ENCODE peak calls at places on chromosomes 16 and 17, in five cellular contexts. One of them, this sample, is unnamed.

GRCh38 chr16:17367932-17368331 is 102.8 kb downstream of the XYLT1 start:
- ATAC-seq in Right ventricle myocardium superior: peak; percentile 20
- ATAC-seq in gastroesophageal sphincter: no peak
- ATAC-seq in left cardiac atrium: peak; percentile 4
- ATAC-seq in heart left ventricle: no peak
- ATAC-seq in this sample: peak; percentile 11

GRCh38 chr16:79970551-79971236 is 370.2 kb upstream of the MAF start:
- ATAC-seq in left cardiac atrium: peak; percentile 89
- ATAC-seq in gastroesophageal sphincter: peak; percentile 77
- ATAC-seq in heart left ventricle: peak; percentile 97
- ATAC-seq in Right ventricle myocardium superior: peak; percentile 99
- ATAC-seq in this sample: no peak

GRCh38 chr17:6069611-6070279 is 434 bp upstream of the WSCD1 start:
- ATAC-seq in heart left ventricle: peak; percentile 9
- ATAC-seq in left cardiac atrium: peak; percentile 29
- ATAC-seq in Right ventricle myocardium superior: peak; percentile 48
- ATAC-seq in gastroesophageal sphincter: peak; percentile 25
- ATAC-seq in this sample: no peak

GRCh38 chr16:81517630-81518438 is 73.2 kb downstream of the CMIP start:
- ATAC-seq in left cardiac atrium: no peak
- ATAC-seq in gastroesophageal sphincter: no peak
- ATAC-seq in heart left ventricle: no peak
- ATAC-seq in Right ventricle myocardium superior: no peak
- ATAC-seq in this sample: no peak

GRCh38 chr17:17109896-17110295 is 67.6 kb downstream of the MPRIP start:
- ATAC-seq in Right ventricle myocardium superior: peak; percentile 6
- ATAC-seq in heart left ventricle: peak; percentile 9
- ATAC-seq in gastroesophageal sphincter: peak; percentile 6
- ATAC-seq in left cardiac atrium: peak; percentile 28
- ATAC-seq in this sample: no peak

GRCh38 chr16:58426960-58427359 is 34.7 kb downstream of the GINS3 start:
- ATAC-seq in gastroesophageal sphincter: no peak
- ATAC-seq in heart left ventricle: peak; percentile 90
- ATAC-seq in left cardiac atrium: peak; percentile 85
- ATAC-seq in Right ventricle myocardium superior: peak; percentile 72
- ATAC-seq in this sample: no peak

GRCh38 chr16:8920676-8921625 is 38.8 kb downstream of the LITAFD start:
- ATAC-seq in left cardiac atrium: no peak
- ATAC-seq in gastroesophageal sphincter: no peak
- ATAC-seq in Right ventricle myocardium superior: no peak
- ATAC-seq in heart left ventricle: no peak
- ATAC-seq in this sample: no peak

GRCh38 chr17:27598337-27599050 is 32.5 kb upstream of the LGALS9 start:
- ATAC-seq in gastroesophageal sphincter: no peak
- ATAC-seq in Right ventricle myocardium superior: no peak
- ATAC-seq in left cardiac atrium: no peak
- ATAC-seq in heart left ventricle: no peak
- ATAC-seq in this sample: no peak

GRCh38 chr16:84501077-84501735 is 3.3 kb downstream of the MEAK7 start:
- ATAC-seq in heart left ventricle: no peak
- ATAC-seq in Right ventricle myocardium superior: no peak
- ATAC-seq in left cardiac atrium: no peak
- ATAC-seq in gastroesophageal sphincter: no peak
- ATAC-seq in this sample: no peak

GRCh38 chr17:78718575-78719209 is 63.4 kb downstream of the CYTH1 start:
- ATAC-seq in Right ventricle myocardium superior: no peak
- ATAC-seq in left cardiac atrium: no peak
- ATAC-seq in heart left ventricle: no peak
- ATAC-seq in gastroesophageal sphincter: no peak
- ATAC-seq in this sample: no peak

GRCh38 chr16:65889533-65889966 is 476.9 kb upstream of the CDH5 start:
- ATAC-seq in Right ventricle myocardium superior: no peak
- ATAC-seq in left cardiac atrium: no peak
- ATAC-seq in gastroesophageal sphincter: no peak
- ATAC-seq in heart left ventricle: no peak
- ATAC-seq in this sample: no peak

GRCh38 chr17:27564463-27564862 is 66.5 kb upstream of the LGALS9 start:
- ATAC-seq in heart left ventricle: no peak
- ATAC-seq in gastroesophageal sphincter: no peak
- ATAC-seq in left cardiac atrium: no peak
- ATAC-seq in Right ventricle myocardium superior: no peak
- ATAC-seq in this sample: no peak

GRCh38 chr16:48576927-48577326 is 33.1 kb downstream of the N4BP1 start:
- ATAC-seq in heart left ventricle: peak; percentile 70
- ATAC-seq in gastroesophageal sphincter: no peak
- ATAC-seq in Right ventricle myocardium superior: peak; percentile 34
- ATAC-seq in left cardiac atrium: peak; percentile 63
- ATAC-seq in this sample: no peak

GRCh38 chr16:65916995-65917394 is 449.5 kb upstream of the CDH5 start:
- ATAC-seq in Right ventricle myocardium superior: no peak
- ATAC-seq in gastroesophageal sphincter: no peak
- ATAC-seq in left cardiac atrium: no peak
- ATAC-seq in heart left ventricle: no peak
- ATAC-seq in this sample: no peak

GRCh38 chr16:85520853-85521736 is 92.0 kb upstream of the GSE1 start:
- ATAC-seq in gastroesophageal sphincter: no peak
- ATAC-seq in heart left ventricle: no peak
- ATAC-seq in left cardiac atrium: no peak
- ATAC-seq in Right ventricle myocardium superior: no peak
- ATAC-seq in this sample: no peak

GRCh38 chr17:43373343-43373742 is 25.4 kb upstream of the ARL4D start:
- ATAC-seq in left cardiac atrium: no peak
- ATAC-seq in heart left ventricle: no peak
- ATAC-seq in gastroesophageal sphincter: no peak
- ATAC-seq in Right ventricle myocardium superior: no peak
- ATAC-seq in this sample: no peak

GRCh38 chr16:14013571-14014283 is 57.4 kb upstream of the MRTFB start:
- ATAC-seq in Right ventricle myocardium superior: peak; percentile 78
- ATAC-seq in gastroesophageal sphincter: peak; percentile 82
- ATAC-seq in left cardiac atrium: peak; percentile 70
- ATAC-seq in heart left ventricle: peak; percentile 65
- ATAC-seq in this sample: peak; percentile 93

GRCh38 chr16:57615813-57616212 is 12.6 kb upstream of the ADGRG1 start:
- ATAC-seq in heart left ventricle: no peak
- ATAC-seq in left cardiac atrium: no peak
- ATAC-seq in gastroesophageal sphincter: no peak
- ATAC-seq in Right ventricle myocardium superior: no peak
- ATAC-seq in this sample: no peak

This sample was measured in SK-N-SH treated with all-trans-retinoic acid at 6 μM for 48 hours.